ENCODE peak calls at places on chromosome 22, in four cellular contexts. Y is lower leg skin, I is colonic mucosa, L is tibial artery. U is an unnamed sample.

GRCh38 chr22:46446799-46447198 is 90.6 kb downstream of the CELSR1 start:
- DNase-seq in Y (no peak), I (no peak), L (no peak), U (no peak)

GRCh38 chr22:37058917-37059701 is 7.6 kb downstream of the KCTD17 start:
- DNase-seq in Y (no peak), I (no peak), L (no peak), U (no peak)

GRCh38 chr22:49492756-49493251 is 334.9 kb downstream of the BRD1 start:
- DNase-seq in Y (no peak), I (no peak), L (no peak), U (no peak)

GRCh38 chr22:47020157-47020556 is 257.7 kb downstream of the TBC1D22A start:
- DNase-seq in Y (no peak), I (no peak), L (no peak), U (no peak)

GRCh38 chr22:48089601-48090331 is 1327.3 kb downstream of the TBC1D22A start:
- DNase-seq in Y (peak; percentile 73), I (peak; percentile 52), L (peak; percentile 48), U (no peak)

GRCh38 chr22:22207845-22208564 is 36.6 kb upstream of the VPREB1 start:
- DNase-seq in Y (peak; percentile 26), I (peak; percentile 61), L (peak; percentile 62), U (peak; percentile 87)

GRCh38 chr22:21726650-21727049 is 8.9 kb downstream of the YPEL1 start:
- DNase-seq in Y (no peak), I (no peak), L (no peak), U (peak; percentile 52)

GRCh38 chr22:18996376-18996900 is 60.3 kb upstream of the PRODH start:
- DNase-seq in Y (no peak), I (no peak), L (no peak), U (no peak)

GRCh38 chr22:17536269-17536668 is 27.0 kb upstream of the SLC25A18 start:
- DNase-seq in Y (no peak), I (no peak), L (no peak), U (peak; percentile 28)

GRCh38 chr22:32413715-32414114 is 1.7 kb upstream of the RTCB start:
- DNase-seq in Y (no peak), I (no peak), L (no peak), U (peak; percentile 58)

GRCh38 chr22:24506802-24507438 is 11.8 kb downstream of the UPB1 start:
- DNase-seq in Y (no peak), I (no peak), L (no peak), U (peak; percentile 66)

GRCh38 chr22:45065726-45066125 is 55.9 kb upstream of the PHF21B start:
- DNase-seq in Y (no peak), I (no peak), L (no peak), U (no peak)

GRCh38 chr22:35541254-35541748 is 670 bp downstream of the RASD2 start:
- DNase-seq in Y (no peak), I (no peak), L (no peak), U (peak; percentile 29)

GRCh38 chr22:42154293-42154692 is 23.7 kb upstream of the CYP2D6 start:
- DNase-seq in Y (no peak), I (no peak), L (no peak), U (no peak)

GRCh38 chr22:48741540-48741939 is 1086.1 kb downstream of the BRD1 start:
- DNase-seq in Y (no peak), I (no peak), L (peak; percentile 7), U (no peak)

GRCh38 chr22:37165066-37165465 is 15.3 kb upstream of the IL2RB start:
- DNase-seq in Y (no peak), I (no peak), L (no peak), U (no peak)

GRCh38 chr22:39524089-39524752 is 3.9 kb downstream of the ATF4 start:
- DNase-seq in Y (no peak), I (no peak), L (no peak), U (no peak)
- TF ChIP-seq CTCF in Y (no peak), I (no peak), L (no peak), U (no peak)

DNA sequence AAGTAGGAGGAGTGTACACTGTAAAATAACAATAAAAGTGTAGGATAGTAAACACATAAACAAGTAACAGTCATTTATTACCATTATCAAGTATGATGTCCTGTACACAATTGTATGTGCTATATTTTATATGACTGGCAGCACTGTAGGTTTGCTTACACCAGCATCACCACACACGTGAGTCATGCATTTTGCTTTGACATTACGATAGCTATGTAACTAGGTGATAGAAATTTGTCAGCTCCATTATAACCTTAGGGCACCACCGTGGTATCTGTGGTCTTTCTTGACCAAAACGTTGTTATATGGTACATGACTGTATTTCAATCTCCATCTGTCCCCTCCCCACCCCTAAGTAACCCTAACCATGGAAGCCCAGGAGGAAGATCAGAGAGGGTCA is 1.1 kb downstream of the DNAL4 start:
- DNase-seq in Y (no peak), I (no peak), L (no peak), U (peak; percentile 74)
- H3K4me3 ChIP-seq in Y (no peak overlapping the region), I (peak overlapping the region; percentile 87), L (peak overlapping the region; percentile 94), U (peak overlapping the region; percentile 89)

DNA sequence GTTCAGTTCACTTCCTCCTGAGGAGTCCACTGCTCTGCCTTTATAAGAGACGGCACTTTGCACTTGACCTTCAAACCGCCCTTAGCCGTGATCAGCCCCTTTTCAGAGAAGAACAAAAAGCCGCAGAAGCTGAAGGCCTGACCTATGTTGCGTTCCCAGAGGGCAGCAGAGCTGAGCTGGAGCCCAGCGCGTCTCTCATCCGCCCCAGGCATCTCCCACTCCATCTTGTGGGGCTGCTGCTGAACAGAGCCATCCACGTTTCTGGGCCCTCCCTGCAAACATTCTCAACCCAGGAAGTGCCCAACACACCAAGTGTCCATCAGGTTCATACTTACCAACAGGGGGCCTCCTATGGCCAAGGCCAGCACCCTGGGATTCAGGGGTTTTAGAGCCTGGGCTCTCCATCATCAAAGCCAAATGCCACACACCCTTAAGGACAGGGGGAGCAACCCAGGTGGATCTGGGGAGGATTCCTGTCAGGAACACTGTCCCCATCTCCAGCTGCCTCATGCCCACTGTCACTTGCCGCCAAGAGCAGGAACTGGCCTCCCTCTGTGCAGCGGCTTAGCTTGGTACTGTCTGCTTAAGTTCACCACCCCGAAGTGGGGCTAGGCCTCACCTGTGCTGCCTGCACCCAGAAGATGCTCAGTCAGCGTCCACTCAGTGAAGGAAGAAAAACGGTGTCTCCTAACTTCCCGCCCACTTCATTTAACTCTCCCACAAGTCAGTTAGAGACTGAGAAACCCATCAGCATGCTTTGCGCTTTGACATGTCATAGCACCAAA is 16.0 kb upstream of the EFCAB6 start:
- DNase-seq in Y (no peak), I (no peak), L (no peak), U (no peak)
- TF ChIP-seq CTCF in Y (no peak), I (no peak), L (no peak), U (no peak)

DNA sequence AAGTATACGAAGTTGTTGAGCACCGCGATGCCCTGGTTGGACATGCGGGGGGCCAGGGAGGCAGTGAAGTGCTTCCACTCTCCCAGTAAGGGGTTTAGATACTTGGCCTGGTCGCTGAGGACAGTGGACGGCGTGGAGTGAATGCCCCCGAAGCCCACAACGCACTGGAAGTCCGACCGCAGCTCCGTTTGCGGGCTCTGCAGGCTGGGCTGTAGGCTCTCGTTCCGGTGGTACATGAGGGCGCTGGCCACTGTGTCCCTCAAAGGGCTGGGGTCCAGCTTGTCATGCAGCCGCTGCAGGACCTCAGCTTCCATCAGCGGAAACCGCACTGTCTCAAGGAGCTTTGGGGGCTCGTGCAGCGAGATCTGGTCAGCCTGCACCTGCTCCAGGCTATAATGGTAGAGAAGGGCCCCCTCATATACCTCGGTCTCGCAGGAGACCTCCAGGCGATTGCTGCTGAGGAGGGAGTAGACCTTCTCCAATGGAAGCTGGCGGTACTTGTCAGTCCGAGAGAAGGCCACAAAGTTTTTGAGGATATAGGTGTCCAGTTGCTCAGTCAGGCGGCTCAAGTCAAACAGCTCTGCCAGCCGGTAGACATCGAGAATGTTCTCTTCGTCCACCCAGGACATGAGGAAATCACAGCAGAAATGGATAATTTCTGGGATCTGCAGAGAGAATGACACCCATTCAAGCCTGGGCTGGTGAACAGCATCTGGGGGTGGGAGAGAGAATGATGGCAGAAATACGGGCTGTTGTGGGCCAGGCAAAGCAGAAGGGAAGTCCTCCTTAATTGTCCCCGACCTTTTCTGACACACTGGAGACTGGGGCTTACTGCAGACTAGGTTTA is 27.5 kb upstream of the SCARF2 start:
- DNase-seq in Y (no peak), I (no peak), L (no peak), U (no peak)
- H3K4me3 ChIP-seq in Y (no peak overlapping the region), I (no peak overlapping the region), L (no peak overlapping the region), U (no peak overlapping the region)